ENCODE peak calls at places on chromosomes 16 and 17, in six cellular contexts. M, A, T, L, J and O are unnamed samples.

GRCh38 chr16:22977294-22977697 is 163.3 kb downstream of the HS3ST2 start:
- DNase-seq in M (no peak), A (no peak), T (peak), L (peak), J (no peak), O (no peak)

GRCh38 chr17:10073026-10073425 is 125.4 kb downstream of the GAS7 start:
- DNase-seq in M (no peak), A (no peak), T (no peak), L (no peak), J (no peak), O (no peak)

GRCh38 chr17:39014044-39014794 is 47.0 kb upstream of the FBXO47 start:
- DNase-seq in M (no peak), A (peak), T (no peak), L (peak), J (no peak), O (peak)

GRCh38 chr17:42198897-42199296 is 4.6 kb upstream of the GHDC start:
- DNase-seq in M (no peak), A (no peak), T (no peak), L (no peak), J (no peak), O (no peak)

GRCh38 chr17:41496803-41497484 is 7.2 kb upstream of the KRT36 start:
- DNase-seq in M (peak), A (peak), T (peak), L (peak), J (peak), O (peak)

GRCh38 chr17:5699789-5700188 is 115.5 kb upstream of the NLRP1 start:
- DNase-seq in M (no peak), A (no peak), T (no peak), L (peak), J (peak), O (no peak)

GRCh38 chr17:39852239-39852638 is 11.9 kb downstream of the IKZF3 start:
- DNase-seq in M (no peak), A (no peak), T (no peak), L (no peak), J (no peak), O (no peak)

GRCh38 chr17:9522074-9522473 is 53.5 kb downstream of the STX8 start:
- DNase-seq in M (peak), A (peak), T (no peak), L (peak), J (no peak), O (peak)

GRCh38 chr16:2713523-2713922 is 6.5 kb downstream of the PRSS27 start:
- DNase-seq in M (no peak), A (no peak), T (no peak), L (no peak), J (no peak), O (no peak)

GRCh38 chr17:48720263-48721008 is 1.9 kb downstream of the PRAC1 start:
- DNase-seq in M (no peak), A (no peak), T (no peak), L (no peak), J (no peak), O (peak)

GRCh38 chr16:19073863-19074262 is 6.4 kb downstream of the COQ7 start:
- DNase-seq in M (no peak), A (no peak), T (no peak), L (no peak), J (no peak), O (no peak)

GRCh38 chr16:73126453-73126853 is 78.5 kb upstream of the ZFHX3 start:
- DNase-seq in M (no peak), A (peak), T (no peak), L (no peak), J (no peak), O (peak)

GRCh38 chr17:49624896-49625295 is 49.2 kb downstream of the NXPH3 start:
- DNase-seq in M (no peak), A (peak), T (no peak), L (no peak), J (no peak), O (no peak)

GRCh38 chr17:76796081-76796480 is 58.2 kb downstream of the MFSD11 start:
- DNase-seq in M (no peak), A (no peak), T (no peak), L (no peak), J (no peak), O (no peak)

GRCh38 chr17:42171831-42172230 is 9.1 kb downstream of the KCNH4 start:
- DNase-seq in M (no peak), A (no peak), T (no peak), L (peak), J (peak), O (no peak)

GRCh38 chr16:71426069-71426879 is 15.6 kb downstream of the TLE7 start:
- DNase-seq in M (peak), A (peak), T (peak), L (peak), J (peak), O (peak)

GRCh38 chr16:89956511-89957213 is 8.1 kb downstream of the DEF8 start:
- DNase-seq in M (no peak), A (no peak), T (no peak), L (no peak), J (no peak), O (no peak)

GRCh38 chr17:869567-870530 is 87.7 kb downstream of the MRM3 start:
- DNase-seq in M (no peak), A (peak), T (no peak), L (peak), J (no peak), O (peak)

GRCh38 chr16:24508614-24509013 is 30.8 kb upstream of the RBBP6 start:
- DNase-seq in M (no peak), A (peak), T (no peak), L (peak), J (no peak), O (peak)

GRCh38 chr17:72978593-72979218 is 113.8 kb downstream of the SLC39A11 start:
- DNase-seq in M (no peak), A (no peak), T (no peak), L (no peak), J (no peak), O (peak)

GRCh38 chr17:47708864-47709541 is 15.0 kb downstream of the TBKBP1 start:
- DNase-seq in M (no peak), A (peak), T (peak), L (no peak), J (peak), O (no peak)

GRCh38 chr16:49376206-49376605 is 2.6 kb downstream of the C16orf78 start:
- DNase-seq in M (no peak), A (no peak), T (peak), L (no peak), J (no peak), O (no peak)

GRCh38 chr17:6470751-6471521 is 26.7 kb downstream of the PIMREG start:
- DNase-seq in M (no peak), A (no peak), T (no peak), L (no peak), J (no peak), O (no peak)

GRCh38 chr17:17724991-17725852 is 44.0 kb downstream of the RAI1 start:
- DNase-seq in M (peak), A (no peak), T (peak), L (peak), J (peak), O (peak)

GRCh38 chr17:17725853-17726720 is 44.8 kb downstream of the RAI1 start:
- DNase-seq in M (no peak), A (no peak), T (no peak), L (peak), J (no peak), O (peak)

GRCh38 chr17:17723354-17724261 is 42.4 kb downstream of the RAI1 start:
- DNase-seq in M (no peak), A (peak), T (peak), L (peak), J (peak), O (peak)

GRCh38 chr17:17722906-17723353 is 41.7 kb downstream of the RAI1 start:
- DNase-seq in M (no peak), A (no peak), T (no peak), L (no peak), J (no peak), O (no peak)

GRCh38 chr17:17724307-17724921 is 43.2 kb downstream of the RAI1 start:
- DNase-seq in M (peak), A (peak), T (peak), L (peak), J (peak), O (peak)
- H2AK5ac ChIP-seq in M (peak), A (peak), T (no peak), L (no peak), J (no peak), O (no peak)

DNA sequence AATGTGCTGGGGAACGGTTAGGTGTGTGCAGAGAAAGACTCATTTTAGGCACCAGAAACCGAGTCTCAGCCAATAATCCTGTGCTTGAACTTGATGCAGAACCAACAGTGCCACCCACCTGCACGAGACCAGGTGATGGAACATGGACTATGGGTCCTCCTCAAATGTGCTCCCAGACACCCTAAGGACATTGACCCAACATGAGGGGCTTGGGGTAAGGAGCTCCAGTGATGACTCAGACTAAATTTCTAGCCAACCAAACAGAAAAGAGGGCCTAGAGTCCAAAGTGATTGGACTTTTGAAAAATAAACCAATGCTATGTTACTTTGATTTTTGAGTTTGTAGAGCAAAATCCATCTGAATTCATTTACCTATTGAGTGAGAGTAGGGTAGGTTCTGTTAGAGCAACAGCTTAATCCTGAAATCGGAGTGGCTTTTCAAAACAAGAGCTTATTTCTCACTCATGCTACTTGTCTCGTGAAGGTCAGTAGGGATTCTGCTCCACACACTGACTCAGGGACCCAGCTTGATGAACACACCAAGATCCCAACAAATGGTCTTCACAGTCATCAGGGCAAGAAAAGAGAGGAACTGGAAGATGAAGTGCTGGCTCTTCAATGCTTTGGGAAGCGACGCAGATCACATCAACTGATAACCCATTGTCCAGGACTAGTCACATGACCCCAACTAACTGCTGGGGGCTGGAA is 21.8 kb downstream of the FAM20A start:
- DNase-seq in M (no peak), A (no peak), T (no peak), L (no peak), J (no peak), O (no peak)
- H2BK5ac ChIP-seq in M (no peak), A (no peak), T (no peak), L (no peak), J (no peak), O (no peak)

DNA sequence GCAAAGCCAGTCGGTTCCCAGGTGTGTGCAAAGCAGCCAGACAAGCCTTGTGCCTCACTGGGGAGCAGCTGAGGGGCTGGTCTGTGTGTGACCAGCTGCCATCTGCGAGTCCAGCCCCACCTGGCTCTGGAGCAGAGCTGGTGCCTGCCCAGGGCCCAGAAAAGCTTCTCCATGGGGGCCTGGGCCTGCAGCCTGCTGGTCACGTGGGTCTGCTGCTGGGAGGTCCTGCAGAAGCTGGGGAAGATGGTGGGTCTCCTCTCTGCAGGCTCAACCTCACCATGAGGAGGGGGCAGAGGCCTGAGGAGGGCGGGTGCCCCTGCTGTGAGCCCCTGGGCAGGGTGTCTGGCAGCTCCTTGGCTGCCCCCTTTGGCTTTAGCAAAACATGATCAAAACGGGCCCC is 71.9 kb downstream of the ENGASE start:
- DNase-seq in M (no peak), A (no peak), T (no peak), L (no peak), J (no peak), O (no peak)
- H2BK15ac ChIP-seq in M (no peak), A (no peak), T (no peak), L (no peak), J (no peak), O (no peak)

GRCh38 chr17:56697190-56697589 is 103.7 kb downstream of the NOG start:
- DNase-seq in M (no peak), A (no peak), T (no peak), L (no peak), J (no peak), O (no peak)
- H2AK5ac ChIP-seq in M (no peak), A (peak), T (no peak), L (no peak), J (no peak), O (peak)

GRCh38 chr17:81328489-81328888 is 33.4 kb upstream of the SLC38A10 start:
- DNase-seq in M (no peak), A (no peak), T (no peak), L (no peak), J (no peak), O (no peak)

GRCh38 chr17:81329927-81330883 is 35.1 kb upstream of the SLC38A10 start:
- DNase-seq in M (no peak), A (no peak), T (no peak), L (peak), J (peak), O (peak)

GRCh38 chr17:81329279-81329926 is 34.3 kb upstream of the SLC38A10 start:
- DNase-seq in M (no peak), A (peak), T (peak), L (peak), J (peak), O (peak)

GRCh38 chr17:81330884-81331245 is 35.8 kb upstream of the SLC38A10 start:
- DNase-seq in M (no peak), A (no peak), T (no peak), L (no peak), J (no peak), O (no peak)

GRCh38 chr17:81328925-81329278 is 33.8 kb upstream of the SLC38A10 start:
- DNase-seq in M (no peak), A (no peak), T (no peak), L (peak), J (no peak), O (peak)
- H2BK5ac ChIP-seq in M (peak), A (no peak), T (peak), L (no peak), J (no peak), O (no peak)

DNA sequence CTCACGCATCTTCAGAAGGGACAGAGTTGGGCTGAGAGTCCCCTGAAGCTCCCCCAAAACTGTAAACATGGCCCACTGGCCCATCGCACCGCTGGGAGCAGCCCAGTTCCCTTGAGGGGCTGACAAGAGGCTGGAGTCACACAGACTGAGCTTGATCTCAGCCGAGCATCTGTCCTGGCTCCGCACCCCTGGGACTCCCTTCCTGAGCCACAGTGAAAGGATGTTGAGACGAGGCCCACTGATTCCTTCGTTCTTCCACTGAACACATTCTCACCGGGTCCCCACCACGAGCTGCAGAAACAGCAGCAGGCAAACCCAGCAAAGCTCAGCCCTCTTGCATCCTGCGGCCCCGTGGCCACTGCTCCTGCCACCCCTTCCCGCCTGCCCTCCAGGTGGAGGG is 145.9 kb upstream of the CIBAR2 start:
- DNase-seq in M (no peak), A (no peak), T (no peak), L (no peak), J (no peak), O (no peak)
- H2BK15ac ChIP-seq in M (peak), A (no peak), T (no peak), L (no peak), J (no peak), O (peak)

GRCh38 chr17:28226563-28226962 is 92.4 kb upstream of the TMEM97 start:
- DNase-seq in M (no peak), A (no peak), T (no peak), L (no peak), J (no peak), O (no peak)

GRCh38 chr17:28227278-28228108 is 91.5 kb upstream of the TMEM97 start:
- DNase-seq in M (peak), A (no peak), T (peak), L (peak), J (peak), O (peak)

GRCh38 chr17:28230011-28230410 is 89.0 kb upstream of the TMEM97 start:
- DNase-seq in M (no peak), A (no peak), T (no peak), L (peak), J (no peak), O (no peak)

GRCh38 chr17:28228986-28229729 is 89.8 kb upstream of the TMEM97 start:
- DNase-seq in M (no peak), A (no peak), T (no peak), L (no peak), J (no peak), O (no peak)

DNA sequence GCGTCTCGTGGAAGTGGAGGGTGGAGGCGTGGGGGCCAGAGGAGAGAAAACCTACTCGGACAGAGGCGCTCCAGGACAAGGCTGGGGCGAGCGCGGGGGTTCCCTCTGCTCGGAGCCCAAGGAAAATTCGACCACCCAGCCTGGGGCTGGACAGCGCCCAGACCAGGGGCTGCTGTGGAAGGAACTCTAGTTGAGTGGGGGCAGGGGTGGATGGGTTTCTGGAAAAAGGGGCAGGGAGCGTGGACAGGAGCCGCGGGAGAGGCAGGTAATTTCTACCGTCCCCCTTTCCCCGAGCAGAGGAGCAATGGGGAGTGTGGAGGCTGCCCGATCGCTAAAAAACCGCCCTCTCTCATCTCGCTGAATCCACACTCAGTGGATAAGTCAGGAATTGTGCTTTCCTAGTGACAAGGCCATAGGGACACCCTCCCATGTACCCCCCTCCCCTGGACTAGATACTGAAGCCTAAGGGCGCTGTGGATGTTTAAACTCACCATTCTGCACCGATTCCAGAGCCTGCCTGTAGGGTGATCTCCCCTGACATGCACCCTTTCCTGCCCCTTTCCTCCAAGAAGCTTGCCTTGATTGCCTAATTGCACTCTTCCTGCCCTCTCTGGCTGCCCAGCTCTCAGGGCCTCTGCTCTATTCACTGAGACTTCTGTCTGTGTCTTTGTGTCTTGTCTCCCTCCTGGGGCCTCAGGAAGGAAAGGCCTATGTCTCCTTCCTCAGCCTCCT is 90.7 kb upstream of the TMEM97 start:
- DNase-seq in M (no peak), A (no peak), T (peak), L (peak), J (peak), O (peak)
- H2AK5ac ChIP-seq in M (peak), A (no peak), T (no peak), L (no peak), J (no peak), O (no peak)

GRCh38 chr16:21222495-21223337 is 10.8 kb upstream of the ANKS4B start:
- DNase-seq in M (no peak), A (no peak), T (no peak), L (peak), J (no peak), O (no peak)
- H2BK5ac ChIP-seq in M (no peak), A (no peak), T (peak), L (no peak), J (no peak), O (no peak)

GRCh38 chr17:69134112-69134511 is 7.6 kb downstream of the ABCA6 start:
- DNase-seq in M (no peak), A (no peak), T (no peak), L (no peak), J (no peak), O (no peak)
- H2BK15ac ChIP-seq in M (no peak), A (no peak), T (no peak), L (no peak), J (no peak), O (no peak)